ENCODE peak calls at places on chromosomes 4 and X, in five cellular contexts. D is AG10803, H is A549, E is suprapubic skin, L is mucosa of descending colon. I is an unnamed sample.
A peak's percentile ranks its signal among the peaks of the same experiment; 100 is the strongest.

GRCh38 chr4:108432418-108432817 is 188.0 kb upstream of the RPL34 start:
- DNase-seq in D (no peak), H (no peak), E (no peak), L (no peak), I (no peak)

GRCh38 chrX:39261446-39262147 is 460.3 kb downstream of the MID1IP1 start:
- DNase-seq in D (peak; percentile 67), H (peak; percentile 26), E (no peak), L (no peak), I (peak; percentile 69)

GRCh38 chr4:187786190-187786589 is 209.4 kb upstream of the ZFP42 start:
- DNase-seq in D (no peak), H (no peak), E (no peak), L (no peak), I (no peak)

GRCh38 chr4:109803924-109804571 is 2.2 kb upstream of the CFI start:
- DNase-seq in D (peak; percentile 45), H (peak; percentile 59), E (no peak), L (no peak), I (peak; percentile 70)

GRCh38 chr4:5893013-5893580 is at the start of gene CRMP1:
- DNase-seq in D (no peak), H (no peak), E (no peak), L (no peak), I (no peak)

GRCh38 chrX:9626379-9626778 is 139.3 kb downstream of the GPR143 start:
- DNase-seq in D (peak; percentile 25), H (no peak), E (no peak), L (no peak), I (no peak)

GRCh38 chr4:19844436-19844835 is 407.3 kb upstream of the SLIT2 start:
- DNase-seq in D (peak; percentile 8), H (no peak), E (no peak), L (no peak), I (peak; percentile 36)

GRCh38 chr4:138629669-138630068 is 385.9 kb upstream of the NOCT start:
- DNase-seq in D (no peak), H (no peak), E (no peak), L (no peak), I (no peak)

GRCh38 chrX:110396777-110397176 is 38.1 kb downstream of the RTL9 start:
- DNase-seq in D (no peak), H (no peak), E (no peak), L (no peak), I (no peak)

GRCh38 chr4:7872264-7872771 is 67.3 kb downstream of the AFAP1 start:
- DNase-seq in D (peak; percentile 97), H (peak; percentile 82), E (no peak), L (no peak), I (peak; percentile 53)

GRCh38 chr4:41814565-41814964 is 66.0 kb upstream of the PHOX2B start:
- DNase-seq in D (peak; percentile 29), H (peak; percentile 31), E (no peak), L (no peak), I (no peak)

GRCh38 chr4:98474408-98474844 is 184.0 kb downstream of the TSPAN5 start:
- DNase-seq in D (peak; percentile 92), H (peak; percentile 9), E (no peak), L (no peak), I (peak; percentile 68)

GRCh38 chrX:137071596-137071995 is 37.8 kb upstream of the GPR101 start:
- DNase-seq in D (no peak), H (no peak), E (no peak), L (no peak), I (no peak)

GRCh38 chr4:26404597-26405323 is 83.9 kb downstream of the RBPJ start:
- DNase-seq in D (no peak), H (no peak), E (no peak), L (no peak), I (no peak)

GRCh38 chr4:41076481-41076880 is 137.9 kb downstream of the APBB2 start:
- DNase-seq in D (no peak), H (no peak), E (no peak), L (no peak), I (no peak)

GRCh38 chrX:132480581-132481203 is 8.1 kb downstream of the MBNL3 start:
- DNase-seq in D (peak; percentile 91), H (no peak), E (peak; percentile 65), L (no peak), I (peak; percentile 44)

GRCh38 chrX:40097492-40098263 is at the start of gene BCOR:
- DNase-seq in D (peak; percentile 72), H (peak; percentile 80), E (no peak), L (peak; percentile 87), I (peak; percentile 50)

DNA sequence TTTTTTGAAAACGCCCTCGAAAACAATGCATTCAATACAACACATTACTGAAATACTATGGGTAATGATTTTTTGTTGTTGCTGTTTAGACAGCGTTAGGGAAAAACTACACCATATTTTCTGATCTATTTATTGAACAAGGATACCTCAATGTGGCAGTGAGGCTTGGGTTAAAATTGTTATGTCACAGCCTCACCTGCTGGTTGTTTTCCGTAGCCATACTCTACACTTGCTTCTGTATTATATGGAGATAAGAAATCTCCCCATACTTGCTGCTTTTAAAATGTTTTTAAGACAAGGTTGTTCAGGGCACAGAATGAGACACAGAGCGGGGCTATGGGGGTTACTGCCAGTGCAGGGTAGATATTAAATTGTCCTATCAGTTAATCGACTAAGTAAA is 221.6 kb upstream of the FTHL17 start:
- DNase-seq in D (no peak), H (no peak), E (no peak), L (no peak), I (peak; percentile 4)
- TF ChIP-seq CTCF in D (peak; percentile 33), H (peak; percentile 7), E (no peak), L (no peak), I (peak; percentile 12)

DNA sequence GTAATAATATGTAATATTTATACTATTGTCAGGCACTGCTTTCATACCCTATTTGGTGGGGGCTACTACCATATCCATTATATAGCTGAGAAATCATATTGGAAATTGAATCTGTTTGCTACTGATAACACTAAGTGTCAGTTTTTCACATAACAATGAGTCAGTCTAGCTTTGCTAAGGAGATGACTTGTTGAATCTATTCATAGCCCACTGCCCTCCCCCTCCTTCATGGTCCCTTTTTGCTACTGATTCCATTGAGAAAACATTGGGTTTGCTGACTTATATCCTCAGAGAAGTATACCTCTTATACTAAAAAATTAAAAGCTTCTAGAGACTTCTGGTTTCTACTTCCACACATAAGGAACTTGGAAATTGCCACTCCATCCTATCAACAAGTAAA is 1898.4 kb downstream of the STIM2 start:
- DNase-seq in D (no peak), H (no peak), E (no peak), L (no peak), I (no peak)
- TF ChIP-seq CTCF in D (no peak), H (no peak), E (no peak), L (no peak), I (no peak)

DNA sequence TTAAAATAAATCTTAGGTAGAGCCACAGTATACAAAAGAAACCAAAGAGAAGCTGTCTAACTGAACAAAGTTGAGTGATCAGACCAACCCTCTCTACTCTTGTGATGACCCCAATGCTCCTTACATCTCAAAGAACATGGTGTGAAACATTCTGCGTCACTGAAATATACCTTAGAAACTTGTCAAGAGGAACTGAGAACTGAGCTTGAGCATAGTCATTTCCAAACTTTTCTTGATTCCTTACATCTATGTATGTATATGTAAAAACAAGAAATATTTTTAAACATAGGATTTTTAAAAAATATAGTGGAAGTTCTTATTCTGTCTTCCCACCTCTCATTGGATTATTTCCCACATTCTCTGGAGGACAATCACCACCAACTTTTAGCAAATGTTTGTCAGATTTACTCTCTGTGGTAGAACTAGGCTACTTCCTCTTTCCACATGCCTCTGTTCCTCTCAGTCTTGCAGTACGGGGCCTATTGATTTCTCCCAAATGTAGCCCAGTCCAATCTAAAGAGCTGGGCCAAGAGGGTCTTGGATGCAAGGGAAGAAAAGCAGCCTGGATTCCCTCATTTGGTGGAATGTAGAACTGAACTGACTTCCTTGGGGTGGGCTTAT is 98.2 kb upstream of the HHIP start:
- DNase-seq in D (no peak), H (no peak), E (no peak), L (no peak), I (no peak)
- TF ChIP-seq CTCF in D (no peak), H (no peak), E (no peak), L (no peak), I (no peak)

GRCh38 chr4:168589154-168589553 is 92.3 kb downstream of the PALLD start:
- DNase-seq in D (peak; percentile 48), H (peak; percentile 74), E (no peak), L (no peak), I (peak; percentile 97)

GRCh38 chr4:168586926-168587325 is 90.1 kb downstream of the PALLD start:
- DNase-seq in D (no peak), H (no peak), E (no peak), L (no peak), I (no peak)

GRCh38 chr4:168587326-168588125 is 90.7 kb downstream of the PALLD start:
- DNase-seq in D (peak; percentile 76), H (peak; percentile 76), E (no peak), L (no peak), I (peak; percentile 96)

GRCh38 chr4:168584321-168584771 is 87.5 kb downstream of the PALLD start:
- DNase-seq in D (peak; percentile 79), H (no peak), E (no peak), L (no peak), I (no peak)

GRCh38 chr4:168585168-168586091 is 88.6 kb downstream of the PALLD start:
- DNase-seq in D (peak; percentile 77), H (peak; percentile 82), E (peak; percentile 90), L (peak; percentile 58), I (peak; percentile 89)
- TF ChIP-seq CTCF in D (peak; percentile 83), H (peak; percentile 71), E (peak; percentile 62), L (peak; percentile 51), I (peak; percentile 84)

GRCh38 chrX:120377179-120377578 is 15.3 kb downstream of the ATP1B4 start:
- DNase-seq in D (no peak), H (no peak), E (no peak), L (no peak), I (no peak)

GRCh38 chrX:120378570-120378969 is 16.7 kb downstream of the ATP1B4 start:
- DNase-seq in D (no peak), H (no peak), E (no peak), L (no peak), I (no peak)

GRCh38 chrX:120380699-120381098 is 18.8 kb downstream of the ATP1B4 start:
- DNase-seq in D (peak; percentile 3), H (peak; percentile 42), E (no peak), L (no peak), I (peak; percentile 68)
- TF ChIP-seq CTCF in D (peak; percentile 28), H (peak; percentile 26), E (no peak), L (no peak), I (peak; percentile 42)

I was measured in MCF 10A.